ENCODE peak calls at places on chromosomes 16 and 17, in seven cellular contexts. D is uterus, A is heart left ventricle, E is adrenal gland, I is ovary, G is A549, W is stomach. R is an unnamed sample.

GRCh38 chr16:19524866-19525723 is 1.4 kb downstream of the CCP110 start:
- DNase-seq in D (no peak), A (no peak), E (no peak), I (no peak), G (no peak), W (no peak), R (no peak)

GRCh38 chr16:15961060-15961511 is 11.7 kb downstream of the ABCC1 start:
- DNase-seq in D (no peak), A (no peak), E (no peak), I (no peak), G (no peak), W (no peak), R (no peak)

GRCh38 chr16:51615141-51615540 is 464.1 kb upstream of the SALL1 start:
- DNase-seq in D (no peak), A (no peak), E (no peak), I (no peak), G (no peak), W (no peak), R (no peak)

GRCh38 chr16:2282866-2283555 is 15.1 kb upstream of the RNPS1 start:
- DNase-seq in D (no peak), A (no peak), E (no peak), I (no peak), G (no peak), W (no peak), R (no peak)

GRCh38 chr17:29593546-29594440 is 861 bp downstream of the ANKRD13B start:
- DNase-seq in D (peak), A (peak), E (no peak), I (peak), G (peak), W (no peak), R (no peak)

GRCh38 chr17:44367219-44367618 is 3.6 kb upstream of the FAM171A2 start:
- DNase-seq in D (no peak), A (no peak), E (no peak), I (no peak), G (no peak), W (no peak), R (no peak)

GRCh38 chr17:11493947-11494346 is 104.3 kb upstream of the DNAH9 start:
- DNase-seq in D (no peak), A (no peak), E (no peak), I (no peak), G (no peak), W (no peak), R (no peak)

GRCh38 chr17:28675980-28676379 is 14.0 kb downstream of the SUPT6H start:
- DNase-seq in D (no peak), A (no peak), E (no peak), I (no peak), G (peak), W (no peak), R (no peak)

GRCh38 chr17:36686123-36686669 is 84.8 kb downstream of the MRM1 start:
- DNase-seq in D (no peak), A (no peak), E (no peak), I (no peak), G (no peak), W (no peak), R (no peak)

GRCh38 chr16:68629315-68629900 is 15.7 kb upstream of the CDH3 start:
- DNase-seq in D (no peak), A (no peak), E (no peak), I (no peak), G (no peak), W (no peak), R (no peak)
- TF ChIP-seq CTCF in D (no peak), A (no peak), E (no peak), I (no peak), G (no peak), W (no peak), R (no peak)

DNA sequence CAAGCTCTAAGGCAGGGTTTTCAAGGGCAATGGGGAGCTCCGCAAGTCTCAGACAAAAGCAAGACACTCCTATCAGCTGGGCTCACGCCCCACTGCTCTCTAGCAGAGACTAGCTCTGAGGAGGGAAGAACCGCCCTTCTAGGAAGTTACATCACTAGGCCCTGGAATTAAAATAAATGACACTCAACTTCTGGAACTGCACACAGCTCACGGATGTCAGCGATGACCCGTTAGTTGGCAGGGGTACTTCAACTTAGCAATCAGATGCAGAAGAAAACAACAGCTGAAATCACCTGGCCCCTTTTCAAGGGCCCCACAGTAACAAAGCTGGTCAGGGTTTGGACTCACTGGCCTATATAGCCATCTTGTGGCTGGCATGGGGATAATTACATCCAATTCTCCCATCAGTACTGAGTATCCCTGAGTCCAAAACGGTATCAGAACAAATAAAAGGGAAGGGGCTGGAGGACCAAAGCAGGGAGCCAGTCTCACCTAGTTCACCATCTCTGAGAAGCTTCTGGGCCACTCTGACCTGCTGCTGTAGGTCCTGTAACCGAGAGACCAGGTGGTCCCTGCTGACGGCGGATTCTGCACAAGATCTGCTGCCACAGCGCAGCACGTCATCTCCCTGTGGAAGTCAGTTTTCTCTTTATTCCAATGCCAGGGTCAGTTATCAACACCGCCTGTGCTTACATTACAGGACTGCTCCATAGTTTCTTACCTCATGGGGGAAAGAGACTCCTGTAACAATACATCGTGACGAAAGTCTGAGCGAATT is 22.2 kb downstream of the SERPINF1 start:
- DNase-seq in D (peak), A (peak), E (peak), I (peak), G (peak), W (peak), R (no peak)
- H3K4me3 ChIP-seq in D (peak), A (peak), E (no peak), I (peak), G (no peak), W (no peak), R (no peak)

DNA sequence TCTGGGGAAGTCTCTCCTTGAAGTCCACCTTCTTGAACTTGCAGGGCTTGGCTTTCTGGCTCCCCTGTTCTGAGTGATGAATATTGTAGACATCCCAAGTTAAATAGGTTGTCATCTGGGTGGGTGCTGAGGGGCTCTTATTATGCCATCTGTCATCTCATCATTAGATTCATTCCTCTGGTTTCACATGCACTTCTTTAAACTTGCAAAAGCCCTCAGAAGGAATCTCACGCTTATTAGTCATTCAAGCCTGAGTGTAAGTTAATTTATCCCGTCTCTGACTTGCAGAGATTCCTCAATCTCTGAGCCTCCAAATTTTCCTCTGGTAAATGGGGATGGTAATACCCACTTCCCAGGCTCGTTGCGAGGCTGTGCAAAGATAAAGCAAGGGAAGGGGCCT is 5.7 kb downstream of the MGAT5B start:
- DNase-seq in D (no peak), A (no peak), E (no peak), I (no peak), G (no peak), W (no peak), R (no peak)
- TF ChIP-seq POLR2A in D (no peak), A (no peak), E (no peak), I (no peak), G (no peak), W (no peak), R (no peak)

GRCh38 chr17:39077252-39077651 is 74.2 kb downstream of the PLXDC1 start:
- DNase-seq in D (no peak), A (no peak), E (no peak), I (no peak), G (no peak), W (no peak), R (no peak)

GRCh38 chr17:39080416-39081179 is 70.8 kb downstream of the PLXDC1 start:
- DNase-seq in D (peak), A (peak), E (no peak), I (no peak), G (no peak), W (no peak), R (no peak)

GRCh38 chr17:39079836-39080235 is 71.6 kb downstream of the PLXDC1 start:
- DNase-seq in D (no peak), A (no peak), E (no peak), I (no peak), G (no peak), W (no peak), R (no peak)

GRCh38 chr17:39073916-39074315 is 77.5 kb downstream of the PLXDC1 start:
- DNase-seq in D (no peak), A (no peak), E (no peak), I (no peak), G (no peak), W (no peak), R (no peak)

GRCh38 chr17:39077874-39078273 is 73.6 kb downstream of the PLXDC1 start:
- DNase-seq in D (no peak), A (no peak), E (no peak), I (no peak), G (no peak), W (no peak), R (no peak)
- TF ChIP-seq CTCF in D (no peak), A (no peak), E (no peak), I (no peak), G (peak), W (no peak), R (no peak)

GRCh38 chr17:70872194-70872593 is 702.9 kb downstream of the KCNJ2 start:
- DNase-seq in D (no peak), A (no peak), E (no peak), I (no peak), G (no peak), W (no peak), R (no peak)

GRCh38 chr17:70868134-70868533 is 698.8 kb downstream of the KCNJ2 start:
- DNase-seq in D (no peak), A (no peak), E (no peak), I (no peak), G (no peak), W (no peak), R (no peak)

GRCh38 chr17:70865993-70866804 is 696.9 kb downstream of the KCNJ2 start:
- DNase-seq in D (no peak), A (no peak), E (no peak), I (no peak), G (no peak), W (no peak), R (no peak)

GRCh38 chr17:70871180-70871818 is 702.0 kb downstream of the KCNJ2 start:
- DNase-seq in D (no peak), A (no peak), E (no peak), I (no peak), G (no peak), W (no peak), R (no peak)

DNA sequence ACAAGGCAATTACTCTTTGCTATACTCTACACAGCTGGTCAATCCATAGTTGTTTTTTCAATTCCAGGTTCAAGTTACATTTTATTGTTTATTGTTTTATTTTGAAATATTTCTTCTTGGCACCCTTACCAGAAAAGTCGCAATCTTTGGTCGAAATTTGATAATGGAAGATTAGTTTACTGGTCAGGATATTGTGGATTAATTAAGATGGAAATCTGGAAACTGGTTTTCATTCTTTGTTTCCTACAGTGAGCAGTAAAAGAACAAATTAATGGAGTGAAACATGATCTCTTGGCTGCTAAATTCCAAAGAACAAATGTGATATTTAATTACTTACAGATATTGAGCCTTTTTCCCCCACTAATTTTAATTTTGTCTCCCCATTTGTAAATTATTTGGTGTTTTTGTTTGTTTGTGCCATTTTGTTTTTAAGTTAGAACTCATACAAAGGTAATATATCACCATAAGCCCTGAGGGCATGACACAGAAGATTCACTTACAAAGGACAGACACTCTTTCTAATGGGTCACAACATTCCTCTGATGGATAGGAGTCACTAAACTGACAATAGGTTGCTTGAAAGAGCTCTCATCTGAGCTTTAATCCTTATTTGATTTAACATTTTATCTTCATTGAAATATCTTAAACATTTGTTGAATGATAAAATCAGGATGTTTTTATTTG is 700.2 kb downstream of the KCNJ2 start:
- DNase-seq in D (no peak), A (no peak), E (no peak), I (no peak), G (no peak), W (no peak), R (no peak)
- H3K4me3 ChIP-seq in D (no peak), A (no peak), E (no peak), I (no peak), G (no peak), W (no peak), R (no peak)

R was measured in breast epithelium.